ENCODE peak calls at places on chromosomes 5 and 9, in four cellular contexts. Y is SK-N-SH, O is GM12878, W is K562. E is an unnamed sample.

GRCh38 chr9:96150324-96151023 is 151.5 kb downstream of the HSD17B3 start:
- DNase-seq in O (peak), W (no peak), Y (no peak), E (no peak)

GRCh38 chr5:172175263-172175719 is 12.7 kb downstream of the STK10 start:
- DNase-seq in O (peak), Y (no peak), W (peak), E (peak)

GRCh38 chr9:33233659-33234335 is 6.2 kb upstream of the SPINK4 start:
- DNase-seq in W (no peak), O (no peak), Y (no peak), E (no peak)

GRCh38 chr9:131608469-131609115 is 63.3 kb downstream of the PRRT1B start:
- DNase-seq in Y (no peak), W (no peak), O (no peak), E (peak)

GRCh38 chr5:134509308-134510040 is 16.0 kb upstream of the JADE2 start:
- DNase-seq in W (no peak), Y (peak), O (no peak), E (peak)

GRCh38 chr5:96734871-96735325 is 72.7 kb downstream of the CAST start:
- DNase-seq in O (no peak), W (no peak), Y (no peak), E (no peak)

GRCh38 chr5:174327317-174327864 is 281.9 kb downstream of the NSG2 start:
- DNase-seq in Y (peak), O (no peak), W (peak), E (peak)

GRCh38 chr5:79493596-79494343 is 20.2 kb downstream of the HOMER1 start:
- DNase-seq in O (no peak), W (no peak), Y (no peak), E (no peak)

GRCh38 chr5:125835293-125836172 is 587.7 kb upstream of the GRAMD2B start:
- DNase-seq in W (no peak), Y (peak), O (no peak), E (peak)

GRCh38 chr5:136080483-136081180 is 51.8 kb downstream of the TGFBI start:
- DNase-seq in W (peak), O (peak), Y (no peak), E (no peak)

GRCh38 chr5:107359033-107359915 is 311.5 kb downstream of the EFNA5 start:
- DNase-seq in O (no peak), Y (no peak), W (no peak), E (no peak)

GRCh38 chr5:173623296-173623771 is 6.9 kb upstream of the BOD1 start:
- DNase-seq in O (no peak), W (no peak), Y (no peak), E (peak)

GRCh38 chr5:176406436-176407052 is 9.8 kb downstream of the CLTB start:
- DNase-seq in W (peak), O (no peak), Y (peak), E (no peak)

GRCh38 chr5:66247176-66247960 is 103.3 kb downstream of the SREK1 start:
- DNase-seq in W (no peak), O (no peak), Y (no peak), E (peak)

GRCh38 chr9:38432922-38433510 is 8.8 kb upstream of the IGFBPL1 start:
- DNase-seq in W (no peak), Y (peak), O (no peak), E (peak)

GRCh38 chr5:67677422-67677970 is 480.9 kb upstream of the CD180 start:
- DNase-seq in Y (no peak), O (no peak), W (no peak), E (no peak)

GRCh38 chr9:131981116-131981847 is 98.4 kb downstream of the MED27 start:
- DNase-seq in W (no peak), Y (no peak), O (no peak), E (no peak)

GRCh38 chr9:93114984-93115335 is 18.9 kb downstream of the CARD19 start:
- DNase-seq in Y (no peak), W (no peak), O (no peak), E (no peak)

GRCh38 chr5:66830636-66831035 is 234.4 kb downstream of the MAST4 start:
- DNase-seq in O (no peak), W (no peak), Y (no peak), E (no peak)

GRCh38 chr5:174692381-174692780 is 32.0 kb upstream of the MSX2 start:
- DNase-seq in Y (no peak), O (no peak), W (no peak), E (no peak)

GRCh38 chr9:2448193-2448738 is 173.3 kb upstream of the VLDLR start:
- DNase-seq in O (no peak), Y (no peak), W (no peak), E (no peak)

GRCh38 chr5:35815089-35815936 is 41.4 kb upstream of the IL7R start:
- DNase-seq in O (no peak), W (peak), Y (peak), E (peak)
- TF ChIP-seq NFIC in O (no peak), W (no peak), Y (no peak), E (no peak)

GRCh38 chr5:73825219-73825618 is 199.2 kb downstream of the ARHGEF28 start:
- DNase-seq in O (no peak), Y (no peak), W (no peak), E (no peak)

GRCh38 chr5:73822276-73822988 is 196.4 kb downstream of the ARHGEF28 start:
- DNase-seq in W (no peak), O (no peak), Y (no peak), E (no peak)

GRCh38 chr5:73821003-73821402 is 195.0 kb downstream of the ARHGEF28 start:
- DNase-seq in O (no peak), Y (no peak), W (no peak), E (no peak)

GRCh38 chr5:73823508-73823925 is 197.5 kb downstream of the ARHGEF28 start:
- DNase-seq in Y (no peak), W (no peak), O (no peak), E (peak)

DNA sequence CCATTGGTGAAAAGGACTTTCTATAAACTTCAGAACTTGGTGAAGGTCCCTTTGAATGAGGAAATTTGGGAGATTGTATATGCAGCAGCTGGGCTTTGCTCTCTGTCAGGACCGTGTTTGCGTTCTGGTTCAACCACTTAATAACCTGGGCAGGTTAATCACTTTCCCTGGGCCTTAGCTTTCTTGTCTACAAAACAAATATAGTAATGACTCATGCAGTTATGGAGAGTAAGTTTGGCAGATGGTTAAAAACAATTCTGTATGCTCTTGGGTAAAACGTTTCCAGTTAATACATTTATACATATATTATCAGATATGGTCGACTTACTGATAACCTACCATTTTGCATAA is 197.0 kb downstream of the ARHGEF28 start:
- DNase-seq in O (no peak), Y (no peak), W (no peak), E (peak)
- TF ChIP-seq NFIC in O (no peak), Y (no peak), W (no peak), E (no peak)

GRCh38 chr5:179766021-179766725 is 27.6 kb upstream of the LTC4S start:
- DNase-seq in W (peak), Y (peak), O (no peak), E (no peak)
- TF ChIP-seq NFIC in W (no peak), Y (no peak), O (no peak), E (no peak)

GRCh38 chr5:87300744-87301143 is 33.1 kb downstream of the RASA1 start:
- DNase-seq in Y (peak), W (no peak), O (no peak), E (peak)
- TF ChIP-seq NFIC in Y (peak), W (no peak), O (no peak), E (no peak)

DNA sequence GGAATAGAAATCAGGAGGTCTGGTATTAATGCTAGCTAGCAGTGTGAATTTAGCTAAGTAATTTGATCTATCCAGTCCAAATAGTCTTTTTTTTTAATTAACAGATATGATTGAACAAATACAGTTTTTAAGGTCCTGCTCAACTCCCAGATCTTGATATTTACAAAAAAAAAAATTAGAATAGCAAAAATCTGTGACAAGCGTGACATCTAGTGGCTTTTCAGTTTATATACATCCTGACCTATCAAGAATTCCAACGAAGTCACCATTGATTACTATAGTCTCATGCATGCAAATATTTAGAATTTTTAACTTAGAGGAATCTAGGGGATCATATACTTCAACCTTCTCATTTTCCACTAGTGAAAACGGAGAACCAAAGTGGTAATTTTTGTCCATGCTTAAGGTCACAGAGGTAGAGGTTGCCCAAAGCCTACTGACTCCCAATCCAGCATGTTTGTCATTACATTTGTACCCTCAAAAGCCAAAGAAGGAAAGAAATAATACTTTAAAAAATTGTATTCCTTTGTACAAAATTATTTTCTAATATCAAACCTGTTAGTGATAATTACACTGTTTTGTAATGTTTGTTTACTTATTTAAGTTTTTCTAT is 17.6 kb upstream of the TARS1 start:
- DNase-seq in Y (no peak), W (no peak), O (no peak), E (peak)
- TF ChIP-seq NFIC in Y (no peak), W (no peak), O (no peak), E (no peak)

E was measured in HepG2.